ENCODE peak calls at places on chromosomes 6 and 20, in six cellular contexts. One of them, this sample, is unnamed.

GRCh38 chr6:89828988-89829590 is 591 bp upstream of the CASP8AP2 start:
- DNase-seq in adrenal gland: no peak
- DNase-seq in neural progenitor cell: peak
- DNase-seq in left ventricle myocardium inferior: no peak
- DNase-seq in GM23338: peak
- DNase-seq in OCI-LY7: peak
- DNase-seq in this sample: no peak

GRCh38 chr6:90442366-90442765 is 144.5 kb downstream of the MAP3K7 start:
- DNase-seq in OCI-LY7: no peak
- DNase-seq in adrenal gland: no peak
- DNase-seq in neural progenitor cell: peak
- DNase-seq in left ventricle myocardium inferior: no peak
- DNase-seq in GM23338: no peak
- DNase-seq in this sample: no peak

GRCh38 chr6:113856571-113857564 is at the start of gene MARCKS:
- DNase-seq in adrenal gland: peak
- DNase-seq in GM23338: peak
- DNase-seq in neural progenitor cell: peak
- DNase-seq in OCI-LY7: peak
- DNase-seq in left ventricle myocardium inferior: peak
- DNase-seq in this sample: peak

GRCh38 chr6:25717856-25718740 is 36.4 kb upstream of the SLC17A4 start:
- DNase-seq in GM23338: peak
- DNase-seq in adrenal gland: no peak
- DNase-seq in left ventricle myocardium inferior: no peak
- DNase-seq in neural progenitor cell: peak
- DNase-seq in OCI-LY7: peak
- DNase-seq in this sample: peak

GRCh38 chr6:30169658-30170614 is 6.6 kb downstream of the TRIM15 start:
- DNase-seq in GM23338: peak
- DNase-seq in adrenal gland: no peak
- DNase-seq in neural progenitor cell: peak
- DNase-seq in OCI-LY7: peak
- DNase-seq in left ventricle myocardium inferior: no peak
- DNase-seq in this sample: peak

GRCh38 chr6:37126961-37127360 is 43.0 kb upstream of the PIM1 start:
- DNase-seq in OCI-LY7: no peak
- DNase-seq in left ventricle myocardium inferior: no peak
- DNase-seq in neural progenitor cell: no peak
- DNase-seq in adrenal gland: no peak
- DNase-seq in GM23338: peak
- DNase-seq in this sample: no peak

GRCh38 chr6:47603995-47604394 is 94.4 kb upstream of the ADGRF4 start:
- DNase-seq in neural progenitor cell: no peak
- DNase-seq in adrenal gland: no peak
- DNase-seq in left ventricle myocardium inferior: no peak
- DNase-seq in GM23338: no peak
- DNase-seq in OCI-LY7: no peak
- DNase-seq in this sample: peak

GRCh38 chr6:43740321-43740960 is 29.6 kb upstream of the VEGFA start:
- DNase-seq in neural progenitor cell: peak
- DNase-seq in OCI-LY7: no peak
- DNase-seq in left ventricle myocardium inferior: no peak
- DNase-seq in adrenal gland: no peak
- DNase-seq in GM23338: no peak
- DNase-seq in this sample: no peak

GRCh38 chr20:41509316-41509715 is 108.9 kb downstream of the CHD6 start:
- DNase-seq in GM23338: no peak
- DNase-seq in left ventricle myocardium inferior: no peak
- DNase-seq in neural progenitor cell: no peak
- DNase-seq in adrenal gland: no peak
- DNase-seq in OCI-LY7: no peak
- DNase-seq in this sample: no peak

GRCh38 chr20:36225666-36226065 is 10.6 kb upstream of the AAR2 start:
- DNase-seq in GM23338: no peak
- DNase-seq in neural progenitor cell: no peak
- DNase-seq in left ventricle myocardium inferior: no peak
- DNase-seq in OCI-LY7: no peak
- DNase-seq in adrenal gland: no peak
- DNase-seq in this sample: no peak

GRCh38 chr6:32462609-32463008 is 22.9 kb downstream of the HLA-DRA start:
- DNase-seq in GM23338: peak
- DNase-seq in left ventricle myocardium inferior: no peak
- DNase-seq in neural progenitor cell: peak
- DNase-seq in adrenal gland: no peak
- DNase-seq in OCI-LY7: no peak
- DNase-seq in this sample: no peak

GRCh38 chr6:98657764-98658163 is 176.6 kb upstream of the POU3F2 start:
- DNase-seq in GM23338: peak
- DNase-seq in OCI-LY7: peak
- DNase-seq in left ventricle myocardium inferior: no peak
- DNase-seq in adrenal gland: peak
- DNase-seq in neural progenitor cell: peak
- DNase-seq in this sample: peak

GRCh38 chr20:12883507-12883885 is 125.3 kb upstream of the SPTLC3 start:
- DNase-seq in left ventricle myocardium inferior: no peak
- DNase-seq in GM23338: no peak
- DNase-seq in adrenal gland: no peak
- DNase-seq in neural progenitor cell: no peak
- DNase-seq in OCI-LY7: no peak
- DNase-seq in this sample: no peak

DNA sequence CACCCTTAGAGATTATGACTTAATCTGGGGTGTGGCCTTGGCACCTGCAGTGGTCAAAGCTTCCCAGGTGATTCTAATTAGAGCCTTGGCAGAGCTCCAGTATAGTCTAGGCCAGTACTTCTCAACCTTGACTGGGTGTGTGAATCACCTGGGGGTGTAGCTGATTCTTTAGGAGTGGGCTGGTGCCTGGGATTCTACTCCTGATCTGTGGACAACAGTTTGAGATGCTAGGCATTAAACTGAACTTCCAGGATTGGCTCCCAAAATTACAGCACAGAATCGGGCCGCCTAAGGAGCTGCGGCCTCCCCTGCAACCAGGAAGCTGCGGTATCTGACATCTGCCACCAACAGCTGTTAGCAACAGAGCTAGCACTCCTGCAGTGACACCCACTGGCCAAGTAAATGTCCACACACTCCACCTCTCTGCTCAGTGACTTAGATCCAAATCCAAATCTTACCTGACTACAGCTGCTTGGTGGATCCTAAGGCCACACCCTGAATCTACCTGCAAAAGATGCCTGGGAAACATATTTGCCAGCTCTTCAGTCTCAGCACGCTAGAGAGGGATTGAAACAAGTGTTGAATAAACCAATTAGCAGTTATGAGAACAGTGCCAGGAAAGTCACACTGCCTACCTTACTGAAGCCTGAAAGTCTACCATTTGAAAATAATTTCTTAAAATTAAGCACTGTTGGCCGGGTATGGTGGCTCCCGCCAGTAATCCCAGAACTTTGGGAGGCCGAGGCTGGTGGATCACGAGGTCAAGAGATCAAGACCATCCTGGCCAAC is 126.7 kb downstream of the UNC5CL start:
- DNase-seq in adrenal gland: peak
- DNase-seq in GM23338: peak
- DNase-seq in left ventricle myocardium inferior: no peak
- DNase-seq in OCI-LY7: peak
- DNase-seq in neural progenitor cell: peak
- DNase-seq in this sample: peak
- TF ChIP-seq CTCF in adrenal gland: peak
- TF ChIP-seq CTCF in GM23338: peak
- TF ChIP-seq CTCF in left ventricle myocardium inferior: peak
- TF ChIP-seq CTCF in OCI-LY7: peak
- TF ChIP-seq CTCF in neural progenitor cell: peak
- TF ChIP-seq CTCF in this sample: peak

GRCh38 chr20:62242196-62242595 is 3.9 kb downstream of the OSBPL2 start:
- DNase-seq in GM23338: no peak
- DNase-seq in neural progenitor cell: no peak
- DNase-seq in left ventricle myocardium inferior: no peak
- DNase-seq in adrenal gland: no peak
- DNase-seq in OCI-LY7: no peak
- DNase-seq in this sample: no peak
- H3K27ac ChIP-seq in GM23338: peak
- H3K27ac ChIP-seq in neural progenitor cell: no peak
- H3K27ac ChIP-seq in left ventricle myocardium inferior: peak
- H3K27ac ChIP-seq in adrenal gland: no peak
- H3K27ac ChIP-seq in OCI-LY7: no peak
- H3K27ac ChIP-seq in this sample: no peak

GRCh38 chr6:129434091-129434490 is 275.9 kb downstream of the ARHGAP18 start:
- DNase-seq in neural progenitor cell: no peak
- DNase-seq in GM23338: no peak
- DNase-seq in OCI-LY7: no peak
- DNase-seq in left ventricle myocardium inferior: no peak
- DNase-seq in adrenal gland: no peak
- DNase-seq in this sample: no peak

GRCh38 chr6:129429953-129430352 is 280.0 kb downstream of the ARHGAP18 start:
- DNase-seq in GM23338: no peak
- DNase-seq in adrenal gland: no peak
- DNase-seq in OCI-LY7: no peak
- DNase-seq in neural progenitor cell: no peak
- DNase-seq in left ventricle myocardium inferior: no peak
- DNase-seq in this sample: no peak

DNA sequence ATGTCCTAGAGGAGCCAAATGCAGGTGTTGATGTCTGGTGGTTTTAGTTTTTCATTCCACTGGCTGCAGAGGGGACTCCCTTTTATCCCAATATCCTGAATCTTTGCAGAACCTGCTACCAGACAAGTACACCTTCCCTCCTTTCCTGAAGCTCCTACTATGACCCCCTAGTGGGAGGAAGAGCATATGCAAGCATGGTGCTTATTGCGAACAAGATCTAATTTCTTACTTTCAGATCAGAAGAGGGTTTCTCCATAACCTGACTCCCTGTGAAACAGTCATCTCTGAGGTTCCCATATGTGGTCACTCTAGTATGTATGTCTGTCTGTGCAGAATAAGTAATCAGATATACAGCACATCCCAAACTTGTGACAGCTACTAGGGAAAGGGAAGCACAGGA is 277.2 kb downstream of the ARHGAP18 start:
- DNase-seq in left ventricle myocardium inferior: no peak
- DNase-seq in OCI-LY7: no peak
- DNase-seq in neural progenitor cell: no peak
- DNase-seq in GM23338: peak
- DNase-seq in adrenal gland: no peak
- DNase-seq in this sample: peak
- TF ChIP-seq CTCF in left ventricle myocardium inferior: no peak
- TF ChIP-seq CTCF in OCI-LY7: peak
- TF ChIP-seq CTCF in neural progenitor cell: peak
- TF ChIP-seq CTCF in GM23338: peak
- TF ChIP-seq CTCF in adrenal gland: no peak
- TF ChIP-seq CTCF in this sample: no peak

GRCh38 chr6:156544046-156544445 is 233.1 kb upstream of the ARID1B start:
- DNase-seq in neural progenitor cell: no peak
- DNase-seq in adrenal gland: no peak
- DNase-seq in OCI-LY7: no peak
- DNase-seq in left ventricle myocardium inferior: no peak
- DNase-seq in GM23338: no peak
- DNase-seq in this sample: no peak
- H3K27ac ChIP-seq in neural progenitor cell: no peak
- H3K27ac ChIP-seq in adrenal gland: no peak
- H3K27ac ChIP-seq in OCI-LY7: no peak
- H3K27ac ChIP-seq in left ventricle myocardium inferior: no peak
- H3K27ac ChIP-seq in GM23338: no peak
- H3K27ac ChIP-seq in this sample: no peak

GRCh38 chr6:119110601-119111548 is 32.4 kb upstream of the FAM184A start:
- DNase-seq in neural progenitor cell: peak
- DNase-seq in GM23338: peak
- DNase-seq in OCI-LY7: peak
- DNase-seq in adrenal gland: peak
- DNase-seq in left ventricle myocardium inferior: no peak
- DNase-seq in this sample: peak

GRCh38 chr6:119121367-119121766 is 42.9 kb upstream of the FAM184A start:
- DNase-seq in adrenal gland: no peak
- DNase-seq in GM23338: no peak
- DNase-seq in OCI-LY7: no peak
- DNase-seq in neural progenitor cell: no peak
- DNase-seq in left ventricle myocardium inferior: no peak
- DNase-seq in this sample: no peak

GRCh38 chr6:119112856-119113530 is 34.5 kb upstream of the FAM184A start:
- DNase-seq in neural progenitor cell: no peak
- DNase-seq in left ventricle myocardium inferior: no peak
- DNase-seq in adrenal gland: no peak
- DNase-seq in GM23338: peak
- DNase-seq in OCI-LY7: no peak
- DNase-seq in this sample: peak

GRCh38 chr6:119119989-119120388 is 41.5 kb upstream of the FAM184A start:
- DNase-seq in OCI-LY7: no peak
- DNase-seq in GM23338: no peak
- DNase-seq in neural progenitor cell: no peak
- DNase-seq in left ventricle myocardium inferior: no peak
- DNase-seq in adrenal gland: no peak
- DNase-seq in this sample: no peak

GRCh38 chr6:119116712-119117281 is 38.3 kb upstream of the FAM184A start:
- DNase-seq in left ventricle myocardium inferior: no peak
- DNase-seq in GM23338: peak
- DNase-seq in neural progenitor cell: no peak
- DNase-seq in OCI-LY7: no peak
- DNase-seq in adrenal gland: no peak
- DNase-seq in this sample: no peak
- TF ChIP-seq CTCF in left ventricle myocardium inferior: peak
- TF ChIP-seq CTCF in GM23338: peak
- TF ChIP-seq CTCF in neural progenitor cell: peak
- TF ChIP-seq CTCF in OCI-LY7: peak
- TF ChIP-seq CTCF in adrenal gland: no peak
- TF ChIP-seq CTCF in this sample: peak